ENCODE peak calls at places on chromosomes 7 and 10, in four cellular contexts. N, F, T and R are unnamed samples.

GRCh38 chr10:35690534-35690933 is 48.4 kb upstream of the FZD8 start:
- DNase-seq in N (no peak), F (no peak), T (no peak), R (no peak)

GRCh38 chr7:32161708-32162107 is 91.5 kb upstream of the PDE1C start:
- DNase-seq in N (no peak), F (no peak), T (no peak), R (no peak)

GRCh38 chr7:34247468-34247867 is 342.1 kb downstream of the BMPER start:
- DNase-seq in N (no peak), F (no peak), T (no peak), R (no peak)

GRCh38 chr7:149714081-149714909 is 59.1 kb downstream of the ZNF467 start:
- DNase-seq in N (peak), F (peak), T (peak), R (peak)

GRCh38 chr7:117375380-117375779 is 51.9 kb downstream of the ASZ1 start:
- DNase-seq in N (no peak), F (no peak), T (no peak), R (no peak)

GRCh38 chr10:102633282-102633681 is 11.0 kb upstream of the TRIM8 start:
- DNase-seq in N (no peak), F (peak), T (no peak), R (no peak)

GRCh38 chr10:76117949-76118348 is 686.5 kb downstream of the LRMDA start:
- DNase-seq in N (no peak), F (no peak), T (no peak), R (no peak)

GRCh38 chr7:150378115-150378852 is 846 bp upstream of the ZNF775 start:
- DNase-seq in N (no peak), F (peak), T (no peak), R (peak)

GRCh38 chr7:103307487-103308231 is 10.4 kb downstream of the PMPCB start:
- DNase-seq in N (no peak), F (no peak), T (no peak), R (no peak)

GRCh38 chr10:7039859-7040258 is 371.0 kb downstream of the SFMBT2 start:
- DNase-seq in N (no peak), F (no peak), T (no peak), R (no peak)

GRCh38 chr7:17530741-17531417 is 232.4 kb downstream of the AHR start:
- DNase-seq in N (no peak), F (no peak), T (no peak), R (no peak)
- TF ChIP-seq CTCF in N (no peak), F (peak), T (peak), R (no peak)

DNA sequence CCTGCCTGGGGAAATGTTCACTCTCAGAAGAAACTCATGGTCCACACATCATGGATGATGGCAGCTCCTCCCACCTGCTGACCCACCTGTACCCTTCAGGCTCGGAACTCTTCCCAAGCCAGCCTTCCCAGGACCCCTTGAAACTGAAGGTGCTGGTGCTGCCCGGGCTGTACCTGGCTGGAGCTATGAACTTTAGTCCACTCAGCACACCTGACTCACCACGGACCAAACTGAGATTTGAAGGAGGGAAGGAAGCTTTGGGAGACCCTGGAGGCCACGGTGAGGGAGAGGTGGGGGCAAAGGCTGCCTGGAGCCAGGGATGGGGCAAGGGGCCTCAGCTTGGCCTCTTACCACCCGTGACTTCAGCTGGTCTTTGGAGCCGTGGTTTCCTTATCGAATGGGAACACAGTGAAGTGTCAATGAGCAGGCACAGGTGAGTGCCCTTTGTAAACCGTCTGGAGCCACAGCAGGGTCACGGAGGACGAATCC is 30.1 kb upstream of the INPP5A start:
- DNase-seq in N (no peak), F (no peak), T (no peak), R (no peak)
- TF ChIP-seq CTCF in N (no peak), F (no peak), T (no peak), R (no peak)

GRCh38 chr7:49001610-49002033 is 77.3 kb downstream of the CDC14C start:
- DNase-seq in N (no peak), F (no peak), T (no peak), R (peak)
- TF ChIP-seq CTCF in N (peak), F (no peak), T (no peak), R (peak)

GRCh38 chr7:127080576-127080975 is 172.2 kb downstream of the GRM8 start:
- DNase-seq in N (no peak), F (no peak), T (no peak), R (no peak)

DNA sequence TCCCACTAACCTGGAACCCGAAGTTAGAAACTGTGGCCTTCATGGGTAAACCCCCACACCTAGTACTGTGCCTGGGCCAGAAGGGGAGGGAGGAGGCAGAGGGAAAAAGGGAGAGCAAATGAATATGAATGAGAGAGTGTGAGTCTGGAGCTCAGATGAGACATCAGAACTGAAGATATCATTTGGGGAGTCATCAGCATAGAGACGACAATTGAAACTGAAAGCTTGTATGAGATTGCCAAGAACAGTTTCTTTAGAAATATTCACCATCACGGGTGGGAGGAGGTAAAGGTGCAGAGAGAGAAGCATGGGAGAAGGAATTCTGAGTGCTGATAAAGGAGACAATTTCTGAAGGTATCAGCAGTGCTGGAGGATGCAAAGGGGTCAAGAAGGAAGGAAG is 171.2 kb downstream of the GRM8 start:
- DNase-seq in N (no peak), F (no peak), T (no peak), R (no peak)
- TF ChIP-seq CTCF in N (no peak), F (no peak), T (no peak), R (no peak)

GRCh38 chr10:113857210-113857609 is 2.7 kb downstream of the NHLRC2 start:
- DNase-seq in N (no peak), F (no peak), T (no peak), R (no peak)

GRCh38 chr10:113854019-113854756 is at the start of the genes DCLRE1A and NHLRC2:
- DNase-seq in N (peak), F (peak), T (peak), R (peak)

GRCh38 chr10:113853577-113854018 is 284 bp downstream of the DCLRE1A start:
- DNase-seq in N (no peak), F (no peak), T (no peak), R (no peak)

GRCh38 chr10:113856563-113856962 is 2.1 kb downstream of the NHLRC2 start:
- DNase-seq in N (no peak), F (no peak), T (no peak), R (no peak)

DNA sequence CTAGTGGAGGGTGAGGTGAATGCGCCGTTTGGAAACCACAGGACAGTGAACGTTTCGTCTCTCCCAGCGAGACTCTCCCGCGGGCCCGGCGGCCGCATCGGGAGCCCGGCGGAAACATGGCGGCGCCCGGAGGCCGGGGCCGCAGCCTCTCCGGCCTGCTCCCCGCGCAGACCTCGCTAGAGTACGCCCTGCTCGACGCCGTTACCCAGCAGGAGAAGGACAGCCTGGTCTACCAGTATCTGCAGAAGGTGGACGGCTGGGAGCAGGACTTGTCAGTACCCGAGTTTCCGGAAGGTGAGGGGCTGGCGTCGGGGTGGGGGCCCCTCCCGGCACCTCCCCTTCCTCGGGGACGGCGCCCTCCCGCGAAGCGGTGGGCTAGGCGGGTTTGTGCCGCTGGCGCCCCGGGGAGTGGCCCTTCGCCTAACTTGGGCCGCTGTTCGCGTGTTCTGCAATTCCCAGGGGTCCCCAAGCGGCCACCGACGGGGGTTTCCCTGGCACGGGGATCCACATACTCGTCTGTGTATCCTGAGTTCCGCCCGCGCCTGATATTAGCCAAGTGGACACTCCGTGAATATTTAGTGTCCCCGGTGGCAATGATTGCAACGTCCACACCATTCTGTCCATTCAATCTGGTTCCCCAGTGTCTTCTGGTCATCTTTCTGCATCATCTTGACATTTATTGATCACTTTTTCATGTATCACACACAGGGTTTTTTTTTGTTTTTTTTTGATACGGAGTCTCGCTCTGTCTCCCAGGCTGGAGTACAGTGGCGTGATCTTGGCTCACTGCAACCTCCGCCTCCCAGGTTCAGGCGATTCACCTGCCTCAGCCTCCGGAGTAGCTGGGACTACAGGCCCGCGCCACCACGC is 531 bp downstream of the NHLRC2 start:
- DNase-seq in N (no peak), F (peak), T (peak), R (peak)
- TF ChIP-seq CTCF in N (no peak), F (peak), T (peak), R (no peak)

DNA sequence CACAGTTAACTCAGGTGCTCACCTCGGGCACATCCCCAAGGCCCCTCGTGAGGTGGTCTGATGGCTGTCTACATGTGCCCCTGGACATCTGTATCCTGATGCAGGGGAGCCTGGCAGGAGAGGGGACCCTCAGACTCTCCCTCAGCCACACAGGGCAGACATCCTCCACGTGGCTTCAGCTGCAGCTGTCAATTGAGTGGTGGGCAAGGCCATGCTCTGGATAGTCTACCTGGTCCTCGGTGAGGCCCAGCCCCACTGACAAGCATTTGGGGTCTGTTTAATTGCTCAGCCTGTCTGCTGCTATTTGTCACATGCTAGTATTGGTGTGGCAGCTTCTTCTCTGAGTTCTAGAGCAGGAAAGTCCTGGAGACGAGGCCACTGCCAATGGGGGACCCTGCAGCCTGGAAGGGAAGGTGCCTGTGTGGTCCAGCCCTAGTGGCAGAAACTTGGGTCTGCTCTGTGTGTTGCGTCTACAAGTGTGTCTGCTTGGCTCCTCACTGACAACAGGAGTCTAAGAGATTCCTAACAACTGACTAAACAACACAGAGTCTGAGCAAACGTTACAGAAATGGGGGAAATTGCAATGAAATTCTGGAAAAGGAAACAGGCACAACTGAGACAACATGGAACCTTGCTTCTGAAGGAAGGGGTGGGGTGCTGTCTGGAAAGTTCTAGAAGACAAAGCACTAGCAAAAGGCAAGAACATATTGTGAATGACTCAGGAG is 59.3 kb upstream of the IGFBP3 start:
- DNase-seq in N (no peak), F (no peak), T (no peak), R (no peak)
- TF ChIP-seq CTCF in N (no peak), F (no peak), T (no peak), R (no peak)

GRCh38 chr7:132755538-132756481 is 179.5 kb upstream of the PLXNA4 start:
- DNase-seq in N (no peak), F (no peak), T (no peak), R (no peak)
- TF ChIP-seq CTCF in N (no peak), F (no peak), T (no peak), R (no peak)